ENCODE peak calls at places on chromosome 17, in nine cellular contexts. Y, I, P, X, Z, O, S, Q and V are unnamed samples. For H3K4me1 and H3K36me3, the result is how much of the 10 kb centered on the place peaks cover.

GRCh38 chr17:39661744-39662541 is 3.2 kb upstream of the TCAP start:
- DNase-seq in Y (no peak), I (no peak), P (no peak), X (no peak), Z (no peak), O (no peak), S (no peak), Q (no peak), V (no peak)

GRCh38 chr17:30345527-30346075 is 11.7 kb upstream of the TMIGD1 start:
- DNase-seq in Y (no peak), I (no peak), P (no peak), X (no peak), Z (no peak), O (no peak), S (no peak), Q (no peak), V (no peak)

GRCh38 chr17:80940171-80941123 is 51.2 kb upstream of the CHMP6 start:
- DNase-seq in Y (no peak), I (no peak), P (no peak), X (no peak), Z (peak), O (no peak), S (no peak), Q (no peak), V (no peak)

GRCh38 chr17:7440113-7440822 is 956 bp downstream of the FGF11 start:
- DNase-seq in Y (peak), I (peak), P (no peak), X (peak), Z (no peak), O (no peak), S (peak), Q (no peak), V (no peak)

GRCh38 chr17:19270951-19271611 is 33.9 kb downstream of the EPN2 start:
- DNase-seq in Y (no peak), I (peak), P (no peak), X (no peak), Z (no peak), O (no peak), S (peak), Q (no peak), V (no peak)

GRCh38 chr17:73288534-73289302 is 23.1 kb downstream of the CDC42EP4 start:
- DNase-seq in Y (peak), I (peak), P (no peak), X (no peak), Z (peak), O (no peak), S (peak), Q (no peak), V (no peak)

GRCh38 chr17:62064791-62065563 is at the start of gene MED13:
- DNase-seq in Y (peak), I (peak), P (peak), X (peak), Z (peak), O (no peak), S (peak), Q (peak), V (peak)

GRCh38 chr17:66637491-66637890 is 197.4 kb upstream of the CACNG5 start:
- DNase-seq in Y (no peak), I (no peak), P (no peak), X (no peak), Z (no peak), O (no peak), S (no peak), Q (peak), V (no peak)

GRCh38 chr17:39591958-39592954 is 15.5 kb downstream of the NEUROD2 start:
- DNase-seq in Y (peak), I (peak), P (no peak), X (no peak), Z (no peak), O (peak), S (no peak), Q (peak), V (peak)

GRCh38 chr17:7067198-7067597 is 12.9 kb downstream of the CLEC10A start:
- DNase-seq in Y (no peak), I (no peak), P (no peak), X (no peak), Z (no peak), O (no peak), S (no peak), Q (no peak), V (no peak)

GRCh38 chr17:74730491-74731346 is 6.3 kb upstream of the RAB37 start:
- DNase-seq in Y (peak), I (no peak), P (no peak), X (no peak), Z (no peak), O (no peak), S (no peak), Q (peak), V (no peak)

GRCh38 chr17:60073621-60074020 is 5.1 kb downstream of the HEATR6 start:
- DNase-seq in Y (no peak), I (no peak), P (no peak), X (no peak), Z (no peak), O (no peak), S (no peak), Q (no peak), V (no peak)

GRCh38 chr17:11140501-11140900 is 100.5 kb upstream of the SHISA6 start:
- DNase-seq in Y (no peak), I (no peak), P (no peak), X (no peak), Z (no peak), O (no peak), S (no peak), Q (no peak), V (no peak)

GRCh38 chr17:330993-331701 is 21.5 kb downstream of the RPH3AL start:
- DNase-seq in Y (no peak), I (peak), P (no peak), X (peak), Z (no peak), O (no peak), S (peak), Q (no peak), V (no peak)

GRCh38 chr17:46770439-46770817 is 48.1 kb downstream of the WNT3 start:
- DNase-seq in Y (no peak), I (no peak), P (no peak), X (no peak), Z (no peak), O (no peak), S (no peak), Q (no peak), V (no peak)

GRCh38 chr17:34565715-34566114 is 13.7 kb upstream of the TMEM132E start:
- DNase-seq in Y (no peak), I (no peak), P (no peak), X (no peak), Z (no peak), O (no peak), S (no peak), Q (no peak), V (no peak)

GRCh38 chr17:80033840-80034239 is 1.8 kb downstream of the TBC1D16 start:
- DNase-seq in Y (no peak), I (no peak), P (no peak), X (no peak), Z (no peak), O (no peak), S (no peak), Q (no peak), V (no peak)

GRCh38 chr17:48951572-48951971 is 6.9 kb upstream of the SNF8 start:
- DNase-seq in Y (no peak), I (no peak), P (no peak), X (no peak), Z (no peak), O (no peak), S (no peak), Q (no peak), V (no peak)

GRCh38 chr17:10737168-10737622 is 7.4 kb upstream of the TMEM220 start:
- DNase-seq in Y (peak), I (peak), P (no peak), X (peak), Z (peak), O (no peak), S (peak), Q (peak), V (peak)

GRCh38 chr17:71633391-71633849 is 487.4 kb upstream of the SOX9 start:
- DNase-seq in Y (peak), I (no peak), P (no peak), X (no peak), Z (no peak), O (no peak), S (no peak), Q (peak), V (no peak)

GRCh38 chr17:65936013-65936412 is 255.9 kb downstream of the CEP112 start:
- DNase-seq in Y (peak), I (no peak), P (no peak), X (no peak), Z (no peak), O (no peak), S (no peak), Q (peak), V (no peak)

GRCh38 chr17:7477392-7478275 is 1.8 kb downstream of the ZBTB4 start:
- DNase-seq in Y (peak), I (peak), P (no peak), X (no peak), Z (peak), O (no peak), S (no peak), Q (peak), V (no peak)

GRCh38 chr17:42682400-42683384 is at the start of gene CNTNAP1:
- DNase-seq in Y (peak), I (peak), P (no peak), X (peak), Z (peak), O (no peak), S (peak), Q (peak), V (peak)

GRCh38 chr17:979211-979538 is 401 bp downstream of the NXN start:
- DNase-seq in Y (no peak), I (no peak), P (no peak), X (no peak), Z (peak), O (no peak), S (no peak), Q (no peak), V (no peak)

GRCh38 chr17:16074423-16074822 is 74.8 kb downstream of the TTC19 start:
- DNase-seq in Y (no peak), I (no peak), P (no peak), X (no peak), Z (no peak), O (no peak), S (no peak), Q (no peak), V (no peak)

GRCh38 chr17:82043507-82043906 is 6.0 kb upstream of the DCXR start:
- DNase-seq in Y (no peak), I (no peak), P (no peak), X (no peak), Z (no peak), O (no peak), S (no peak), Q (no peak), V (no peak)

GRCh38 chr17:37327341-37328090 is 48.3 kb upstream of the C17orf78 start:
- DNase-seq in Y (no peak), I (no peak), P (no peak), X (no peak), Z (no peak), O (no peak), S (no peak), Q (peak), V (peak)

GRCh38 chr17:62076864-62077788 is 12.0 kb upstream of the MED13 start:
- DNase-seq in Y (no peak), I (no peak), P (no peak), X (no peak), Z (no peak), O (no peak), S (no peak), Q (no peak), V (no peak)

GRCh38 chr17:31877341-31877740 is 18.3 kb upstream of the COPRS start:
- DNase-seq in Y (no peak), I (no peak), P (no peak), X (no peak), Z (no peak), O (no peak), S (no peak), Q (peak), V (no peak)
- H3K4me1 ChIP-seq in Y (under half), I (under half), P (under half), X (under half), Z (under half), O (under half), S (under half), Q (under half), V (under half)

DNA sequence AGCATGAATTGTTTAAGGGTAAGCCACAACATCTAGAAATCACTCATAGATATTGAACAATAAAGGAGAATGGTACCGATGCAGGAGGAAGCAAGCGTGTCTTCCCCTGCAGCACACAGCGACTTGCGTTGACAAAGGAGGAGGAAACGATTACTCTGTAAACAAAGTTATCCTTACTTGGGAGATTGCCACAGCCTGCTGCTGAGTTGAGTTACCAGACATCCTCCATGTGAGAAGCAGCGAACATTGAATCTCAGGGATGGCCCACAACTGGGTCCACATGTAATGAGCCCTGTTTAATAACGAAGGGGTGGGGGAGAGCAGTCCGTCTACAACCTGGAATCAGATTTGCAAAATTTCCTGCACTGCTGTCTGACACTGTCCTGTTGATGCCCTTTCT is 27.7 kb downstream of the CLUH start:
- DNase-seq in Y (peak), I (no peak), P (no peak), X (no peak), Z (no peak), O (no peak), S (no peak), Q (no peak), V (no peak)
- H3K36me3 ChIP-seq in Y (under half), I (under half), P (under half), X (half or more), Z (half or more), O (under half), S (under half), Q (under half), V (half or more)

GRCh38 chr17:17769869-17770361 is 66.9 kb downstream of the SREBF1 start:
- DNase-seq in Y (no peak), I (no peak), P (no peak), X (no peak), Z (no peak), O (no peak), S (no peak), Q (no peak), V (peak)

GRCh38 chr17:17772231-17772630 is 64.6 kb downstream of the SREBF1 start:
- DNase-seq in Y (no peak), I (no peak), P (no peak), X (no peak), Z (no peak), O (no peak), S (no peak), Q (no peak), V (no peak)

GRCh38 chr17:17771498-17772201 is 65.1 kb downstream of the SREBF1 start:
- DNase-seq in Y (no peak), I (no peak), P (no peak), X (no peak), Z (no peak), O (no peak), S (no peak), Q (no peak), V (no peak)

GRCh38 chr17:17768415-17769088 is 68.2 kb downstream of the SREBF1 start:
- DNase-seq in Y (no peak), I (no peak), P (no peak), X (peak), Z (no peak), O (no peak), S (no peak), Q (no peak), V (no peak)

GRCh38 chr17:17770371-17771059 is 66.3 kb downstream of the SREBF1 start:
- DNase-seq in Y (no peak), I (no peak), P (no peak), X (peak), Z (no peak), O (no peak), S (no peak), Q (no peak), V (no peak)
- H3K4me1 ChIP-seq in Y (under half), I (half or more), P (under half), X (half or more), Z (under half), O (under half), S (half or more), Q (under half), V (under half)

DNA sequence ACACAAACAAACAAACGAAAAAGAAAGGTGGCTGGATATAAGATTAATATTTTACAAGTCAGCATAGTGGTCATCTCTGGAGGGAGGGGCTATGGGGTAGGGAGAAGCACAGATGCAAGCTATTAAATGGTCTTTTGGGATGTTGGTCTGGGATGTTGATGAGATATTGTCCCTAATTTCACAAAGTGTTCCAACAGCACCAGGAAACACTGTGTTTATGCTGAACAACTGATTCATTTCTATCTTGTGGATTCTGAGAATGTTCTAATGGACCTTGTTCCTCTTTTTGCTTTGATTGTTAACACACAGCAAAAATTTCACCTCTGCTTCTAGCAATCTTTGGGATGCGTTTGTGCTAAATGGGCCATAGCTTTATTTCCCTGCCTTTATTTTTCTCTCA is 9.7 kb downstream of the PECAM1 start:
- DNase-seq in Y (no peak), I (no peak), P (no peak), X (no peak), Z (no peak), O (no peak), S (no peak), Q (no peak), V (no peak)
- H3K36me3 ChIP-seq in Y (under half), I (under half), P (under half), X (under half), Z (under half), O (under half), S (under half), Q (under half), V (under half)

DNA sequence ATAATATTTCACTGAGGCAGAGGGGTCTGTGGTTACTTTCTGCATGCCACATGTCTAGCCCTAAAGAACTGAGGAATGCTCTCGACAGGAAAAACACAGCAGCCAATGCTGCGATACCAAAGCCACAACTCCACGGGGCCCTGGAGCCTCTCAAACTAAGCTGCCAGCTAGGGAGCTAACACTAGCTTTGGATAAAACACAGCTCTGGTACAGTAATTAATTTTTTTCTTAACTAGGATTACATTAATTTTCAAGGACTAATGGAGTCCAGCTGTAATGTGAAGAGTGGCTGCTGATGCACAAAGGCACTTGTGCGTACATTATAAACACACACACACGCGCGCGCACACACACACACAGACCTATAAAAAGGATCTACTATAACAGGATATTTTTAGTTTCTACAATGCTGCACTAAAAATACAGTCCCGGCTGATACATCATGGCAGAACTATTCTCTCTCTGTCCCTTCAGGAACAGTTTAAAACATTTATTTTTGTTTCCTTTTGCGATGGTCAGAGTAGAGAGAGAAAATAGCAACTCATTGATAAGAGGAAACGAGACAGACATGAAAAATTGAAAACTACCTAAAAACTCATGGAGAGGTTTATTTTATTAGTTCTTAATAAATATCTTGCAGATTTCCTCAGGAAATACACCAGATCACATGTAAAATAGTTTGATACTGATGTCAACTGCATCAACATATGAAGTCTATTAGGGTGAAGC is 88.5 kb downstream of the SMG6 start:
- DNase-seq in Y (no peak), I (peak), P (no peak), X (peak), Z (no peak), O (no peak), S (peak), Q (peak), V (no peak)
- H3K4me1 ChIP-seq in Y (under half), I (half or more), P (half or more), X (under half), Z (under half), O (under half), S (half or more), Q (under half), V (under half)

GRCh38 chr17:50177476-50177875 is 11.7 kb downstream of the SGCA start:
- DNase-seq in Y (no peak), I (no peak), P (no peak), X (no peak), Z (no peak), O (no peak), S (no peak), Q (no peak), V (no peak)

GRCh38 chr17:50180066-50180465 is 14.3 kb downstream of the SGCA start:
- DNase-seq in Y (no peak), I (no peak), P (no peak), X (peak), Z (no peak), O (no peak), S (no peak), Q (peak), V (no peak)

GRCh38 chr17:50176559-50177471 is 11.0 kb downstream of the SGCA start:
- DNase-seq in Y (no peak), I (no peak), P (no peak), X (peak), Z (no peak), O (no peak), S (no peak), Q (peak), V (no peak)

GRCh38 chr17:50180593-50180992 is 14.8 kb downstream of the SGCA start:
- DNase-seq in Y (no peak), I (no peak), P (no peak), X (peak), Z (no peak), O (no peak), S (no peak), Q (peak), V (no peak)

GRCh38 chr17:50177983-50178834 is 12.4 kb downstream of the SGCA start:
- DNase-seq in Y (peak), I (peak), P (peak), X (peak), Z (peak), O (peak), S (peak), Q (peak), V (peak)
- H3K36me3 ChIP-seq in Y (under half), I (under half), P (under half), X (under half), Z (under half), O (under half), S (under half), Q (under half), V (under half)

GRCh38 chr17:58002973-58003372 is 4.1 kb downstream of the SRSF1 start:
- DNase-seq in Y (no peak), I (no peak), P (no peak), X (no peak), Z (no peak), O (no peak), S (no peak), Q (no peak), V (no peak)

GRCh38 chr17:58002558-58002957 is 4.5 kb downstream of the SRSF1 start:
- DNase-seq in Y (no peak), I (no peak), P (no peak), X (no peak), Z (no peak), O (no peak), S (no peak), Q (no peak), V (no peak)

GRCh38 chr17:57999496-58000017 is 7.5 kb downstream of the SRSF1 start:
- DNase-seq in Y (peak), I (no peak), P (no peak), X (no peak), Z (no peak), O (no peak), S (no peak), Q (peak), V (no peak)

GRCh38 chr17:58002154-58002553 is 4.9 kb downstream of the SRSF1 start:
- DNase-seq in Y (no peak), I (no peak), P (no peak), X (no peak), Z (no peak), O (no peak), S (no peak), Q (no peak), V (no peak)

DNA sequence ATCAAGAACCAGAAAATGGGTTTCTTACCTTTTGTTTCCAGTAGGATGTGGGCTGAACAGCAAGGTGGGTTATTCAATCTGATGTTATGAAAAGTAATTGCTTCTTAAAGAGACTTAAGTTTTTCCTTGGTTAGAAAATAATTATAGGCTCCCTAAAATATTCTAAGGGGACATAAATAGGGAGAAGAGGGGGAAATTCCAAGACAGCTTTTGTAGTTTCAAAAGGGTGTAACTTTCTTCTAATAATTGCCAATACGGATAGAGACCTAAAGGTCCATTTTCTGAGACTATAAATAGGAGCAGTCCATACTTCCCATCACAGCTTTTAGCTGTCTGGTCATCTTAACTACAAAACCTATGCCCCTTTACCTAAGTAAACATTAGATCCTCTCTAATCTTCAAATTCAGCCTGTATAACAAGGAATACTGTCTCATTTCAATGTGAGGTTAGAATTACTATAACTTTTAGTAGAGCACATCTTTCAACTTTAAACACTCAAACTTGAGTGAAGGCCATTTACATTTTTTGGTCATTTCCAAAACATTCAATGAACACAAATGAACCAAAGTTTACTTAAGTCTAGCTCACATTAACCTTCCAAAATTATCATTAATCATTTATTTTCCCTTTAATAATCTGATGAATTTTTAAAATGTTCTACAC is 5.5 kb downstream of the SRSF1 start:
- DNase-seq in Y (no peak), I (no peak), P (no peak), X (no peak), Z (no peak), O (no peak), S (no peak), Q (no peak), V (no peak)
- H3K4me1 ChIP-seq in Y (under half), I (half or more), P (under half), X (half or more), Z (under half), O (under half), S (half or more), Q (under half), V (under half)